ENCODE peak calls at places on chromosomes 5 and 9, in four cellular contexts. One of them, this sample, is unnamed.

GRCh38 chr9:4934976-4935672 is 49.9 kb upstream of the JAK2 start:
- DNase-seq in HepG2: no peak
- DNase-seq in GM12878: no peak
- DNase-seq in H1: no peak
- DNase-seq in this sample: no peak

GRCh38 chr9:130447193-130447816 is 2.5 kb downstream of the ASS1 start:
- DNase-seq in GM12878: no peak
- DNase-seq in HepG2: no peak
- DNase-seq in H1: no peak
- DNase-seq in this sample: no peak

GRCh38 chr5:147515269-147515668 is 5.4 kb upstream of the DPYSL3 start:
- DNase-seq in HepG2: no peak
- DNase-seq in H1: no peak
- DNase-seq in GM12878: no peak
- DNase-seq in this sample: no peak

GRCh38 chr5:16737620-16738364 is 121.0 kb upstream of the RETREG1 start:
- DNase-seq in HepG2: peak
- DNase-seq in GM12878: no peak
- DNase-seq in H1: peak
- DNase-seq in this sample: no peak

GRCh38 chr9:135521608-135522095 is 412 bp downstream of the LCN1 start:
- DNase-seq in GM12878: no peak
- DNase-seq in H1: no peak
- DNase-seq in HepG2: no peak
- DNase-seq in this sample: no peak

GRCh38 chr5:7398596-7399260 is 2.8 kb downstream of the ADCY2 start:
- DNase-seq in H1: no peak
- DNase-seq in GM12878: no peak
- DNase-seq in HepG2: no peak
- DNase-seq in this sample: no peak

GRCh38 chr9:78694950-78695349 is 398.0 kb downstream of the PSAT1 start:
- DNase-seq in GM12878: no peak
- DNase-seq in HepG2: no peak
- DNase-seq in H1: no peak
- DNase-seq in this sample: no peak

GRCh38 chr5:14272548-14273205 is 129.5 kb downstream of the TRIO start:
- DNase-seq in HepG2: no peak
- DNase-seq in H1: no peak
- DNase-seq in GM12878: no peak
- DNase-seq in this sample: peak

GRCh38 chr9:136518623-136519022 is 27.2 kb downstream of the NOTCH1 start:
- DNase-seq in HepG2: no peak
- DNase-seq in GM12878: no peak
- DNase-seq in H1: no peak
- DNase-seq in this sample: no peak

GRCh38 chr5:96729156-96729555 is 67.0 kb downstream of the CAST start:
- DNase-seq in GM12878: no peak
- DNase-seq in HepG2: no peak
- DNase-seq in H1: no peak
- DNase-seq in this sample: no peak

GRCh38 chr9:78144663-78145377 is 91.1 kb upstream of the CEP78 start:
- DNase-seq in HepG2: no peak
- DNase-seq in GM12878: no peak
- DNase-seq in H1: no peak
- DNase-seq in this sample: no peak

GRCh38 chr9:97293207-97293721 is 14.2 kb upstream of the CCDC180 start:
- DNase-seq in HepG2: peak
- DNase-seq in H1: no peak
- DNase-seq in GM12878: no peak
- DNase-seq in this sample: peak
- TF ChIP-seq HDAC6 in HepG2: no peak
- TF ChIP-seq HDAC6 in H1: no peak
- TF ChIP-seq HDAC6 in GM12878: no peak
- TF ChIP-seq HDAC6 in this sample: no peak

DNA sequence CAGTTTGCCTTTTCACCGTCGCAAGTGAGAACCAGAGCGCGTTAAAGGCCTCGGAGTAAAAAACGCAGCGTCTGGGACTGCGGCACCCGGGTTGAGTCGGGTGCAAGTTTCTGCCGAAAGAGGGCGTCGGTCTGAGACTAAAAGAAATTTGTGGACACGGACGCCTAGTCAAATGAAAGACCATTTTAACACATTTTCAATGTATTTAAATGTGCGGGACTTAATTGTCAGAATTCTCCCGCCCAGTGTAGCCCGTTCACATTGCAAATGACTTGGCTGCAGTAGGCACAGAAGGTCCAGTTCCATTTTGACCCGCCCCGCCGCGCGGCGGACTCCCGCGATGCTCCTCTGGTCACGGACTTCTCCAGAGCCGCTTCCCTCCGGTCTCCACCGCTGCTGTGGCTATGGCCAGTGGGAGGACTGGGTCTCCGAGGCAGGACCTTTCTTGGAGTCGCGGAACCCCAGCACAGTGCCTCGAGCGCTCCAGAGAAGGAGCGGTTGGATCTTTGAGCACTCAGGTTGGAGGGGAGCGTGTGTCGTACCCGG is 1.3 kb upstream of the NPR3 start:
- DNase-seq in HepG2: peak
- DNase-seq in H1: peak
- DNase-seq in GM12878: no peak
- DNase-seq in this sample: peak
- TF ChIP-seq POLR2A in HepG2: no peak
- TF ChIP-seq POLR2A in H1: no peak
- TF ChIP-seq POLR2A in GM12878: no peak
- TF ChIP-seq POLR2A in this sample: no peak

GRCh38 chr5:74073257-74073656 is 447.3 kb downstream of the ARHGEF28 start:
- DNase-seq in GM12878: no peak
- DNase-seq in HepG2: no peak
- DNase-seq in H1: no peak
- DNase-seq in this sample: no peak

GRCh38 chr5:74072646-74073045 is 446.6 kb downstream of the ARHGEF28 start:
- DNase-seq in H1: no peak
- DNase-seq in GM12878: no peak
- DNase-seq in HepG2: no peak
- DNase-seq in this sample: no peak

GRCh38 chr5:74074111-74074510 is 448.1 kb downstream of the ARHGEF28 start:
- DNase-seq in GM12878: no peak
- DNase-seq in H1: no peak
- DNase-seq in HepG2: no peak
- DNase-seq in this sample: no peak

GRCh38 chr5:74075900-74076484 is 450.0 kb downstream of the ARHGEF28 start:
- DNase-seq in HepG2: no peak
- DNase-seq in GM12878: no peak
- DNase-seq in H1: no peak
- DNase-seq in this sample: no peak

DNA sequence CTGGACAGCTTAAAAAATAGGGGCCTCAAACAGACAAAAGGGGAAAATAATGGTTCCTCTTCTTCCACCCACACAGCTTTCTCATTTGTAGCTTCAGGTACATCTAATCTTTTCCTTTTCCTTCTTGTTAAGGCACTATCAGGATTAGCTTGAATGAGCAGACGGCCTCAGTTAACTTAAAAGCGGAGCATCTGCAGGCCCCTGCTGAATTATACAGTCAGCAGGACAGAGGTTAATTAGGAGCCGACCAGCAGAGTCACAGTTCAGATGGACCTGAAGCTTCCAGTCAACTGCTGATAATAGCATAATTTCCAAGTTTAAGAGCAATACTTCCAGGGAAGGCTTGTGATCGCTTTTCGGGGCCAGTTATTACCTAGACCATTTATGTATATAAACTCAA is 449.5 kb downstream of the ARHGEF28 start:
- DNase-seq in H1: no peak
- DNase-seq in HepG2: no peak
- DNase-seq in GM12878: no peak
- DNase-seq in this sample: no peak
- TF ChIP-seq HDAC6 in H1: no peak
- TF ChIP-seq HDAC6 in HepG2: no peak
- TF ChIP-seq HDAC6 in GM12878: no peak
- TF ChIP-seq HDAC6 in this sample: no peak

DNA sequence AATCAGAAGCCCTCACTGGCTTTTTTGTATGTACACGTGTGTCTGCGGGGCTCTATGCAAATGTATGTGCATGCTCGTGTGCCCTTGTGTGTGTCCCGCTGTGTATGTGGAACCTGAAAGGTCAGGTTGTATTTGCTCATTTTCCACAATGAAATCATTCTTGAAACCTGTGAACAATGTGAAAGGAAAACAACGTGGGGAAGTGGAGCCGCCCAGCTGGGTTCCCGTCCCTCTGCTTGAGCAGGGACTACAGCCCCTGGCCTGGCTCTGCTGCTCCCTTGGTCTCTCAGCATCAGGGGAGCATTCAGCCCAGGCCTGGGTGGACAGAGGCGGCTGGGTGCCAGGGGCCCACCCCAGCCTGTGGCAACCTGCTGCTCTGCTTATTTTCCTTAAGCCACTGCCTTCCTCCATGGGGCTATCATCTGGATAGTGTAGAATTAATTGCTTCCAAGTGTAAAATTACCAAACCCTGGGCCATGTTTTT is 3.0 kb downstream of the ECSCR start:
- DNase-seq in HepG2: peak
- DNase-seq in GM12878: peak
- DNase-seq in H1: no peak
- DNase-seq in this sample: no peak
- TF ChIP-seq POLR2A in HepG2: no peak
- TF ChIP-seq POLR2A in GM12878: no peak
- TF ChIP-seq POLR2A in H1: no peak
- TF ChIP-seq POLR2A in this sample: no peak

This sample was measured in K562.